ENCODE peak calls at places on chromosome 12, in eight cellular contexts. Q is dorsolateral prefrontal cortex; X is NCI-H1092 treated with DMSO at 0.1 percent for 48 hours; M is epithelial cell of esophagus; B is posterior vena cava; Y is A172; N is RPMI8226; L is stimulated activated CD4-positive, alpha-beta T cell treated with anti-CD3 and anti-CD28 coated beads, Interleukin-12 subunit alpha, Interleukin-12 subunit beta, amount 100 ng/mL, for 48 hours. G is an unnamed sample.

GRCh38 chr12:115259968-115260806 is 576.2 kb upstream of the TBX3 start:
- DNase-seq in Q (no peak), X (peak), M (no peak), B (no peak), Y (no peak), N (no peak), L (no peak), G (no peak)

GRCh38 chr12:3313655-3314305 is 177.2 kb upstream of the PRMT8 start:
- DNase-seq in Q (peak), X (peak), M (no peak), B (no peak), Y (no peak), N (peak), L (no peak), G (peak)

GRCh38 chr12:80441921-80442320 is 2.1 kb upstream of the PTPRQ start:
- DNase-seq in Q (no peak), X (no peak), M (no peak), B (no peak), Y (peak), N (no peak), L (no peak), G (no peak)

GRCh38 chr12:52976574-52977071 is 27.7 kb downstream of the KRT18 start:
- DNase-seq in Q (no peak), X (no peak), M (no peak), B (no peak), Y (peak), N (no peak), L (no peak), G (no peak)

GRCh38 chr12:145369-145960 is 68.5 kb downstream of the SLC6A12 start:
- DNase-seq in Q (no peak), X (no peak), M (peak), B (no peak), Y (no peak), N (no peak), L (no peak), G (no peak)

GRCh38 chr12:68899251-68899771 is 33.7 kb downstream of the CPM start:
- DNase-seq in Q (peak), X (no peak), M (peak), B (no peak), Y (peak), N (no peak), L (no peak), G (no peak)

GRCh38 chr12:92149563-92149962 is 3.9 kb upstream of the BTG1 start:
- DNase-seq in Q (no peak), X (no peak), M (no peak), B (no peak), Y (no peak), N (no peak), L (no peak), G (no peak)

GRCh38 chr12:51635371-51635770 is 44.3 kb downstream of the SCN8A start:
- DNase-seq in Q (no peak), X (no peak), M (peak), B (no peak), Y (no peak), N (no peak), L (no peak), G (no peak)

GRCh38 chr12:23055004-23055403 is 430.0 kb downstream of the ETNK1 start:
- DNase-seq in Q (no peak), X (peak), M (peak), B (no peak), Y (peak), N (peak), L (no peak), G (no peak)

GRCh38 chr12:86137936-86138335 is 118.3 kb downstream of the MGAT4C start:
- DNase-seq in Q (no peak), X (no peak), M (peak), B (no peak), Y (peak), N (no peak), L (no peak), G (no peak)

GRCh38 chr12:120102189-120103043 is 14.1 kb downstream of the RAB35 start:
- DNase-seq in Q (no peak), X (no peak), M (no peak), B (no peak), Y (no peak), N (no peak), L (no peak), G (no peak)

GRCh38 chr12:130752692-130753230 is 36.7 kb upstream of the RIMBP2 start:
- DNase-seq in Q (no peak), X (peak), M (no peak), B (peak), Y (no peak), N (peak), L (no peak), G (no peak)

GRCh38 chr12:48980389-48980952 is 2.3 kb downstream of the WNT1 start:
- DNase-seq in Q (no peak), X (no peak), M (no peak), B (peak), Y (no peak), N (no peak), L (no peak), G (no peak)

GRCh38 chr12:25840678-25841077 is 117.8 kb upstream of the RASSF8 start:
- DNase-seq in Q (no peak), X (no peak), M (no peak), B (no peak), Y (no peak), N (no peak), L (no peak), G (no peak)

GRCh38 chr12:132160671-132161045 is 16.4 kb downstream of the NOC4L start:
- DNase-seq in Q (no peak), X (no peak), M (no peak), B (no peak), Y (no peak), N (no peak), L (no peak), G (no peak)

GRCh38 chr12:87784350-87784749 is 244.9 kb downstream of the C12orf50 start:
- DNase-seq in Q (no peak), X (no peak), M (no peak), B (peak), Y (no peak), N (peak), L (no peak), G (no peak)

GRCh38 chr12:109130755-109131521 is 14.6 kb downstream of the ACACB start:
- DNase-seq in Q (no peak), X (no peak), M (no peak), B (no peak), Y (no peak), N (peak), L (no peak), G (no peak)

GRCh38 chr12:26740991-26741390 is 92.0 kb downstream of the ITPR2 start:
- DNase-seq in Q (no peak), X (no peak), M (peak), B (no peak), Y (no peak), N (no peak), L (no peak), G (no peak)

GRCh38 chr12:43278268-43278832 is 273.7 kb downstream of the ADAMTS20 start:
- DNase-seq in Q (no peak), X (no peak), M (peak), B (no peak), Y (no peak), N (peak), L (no peak), G (no peak)

GRCh38 chr12:116426391-116427136 is 132.6 kb upstream of the MAP1LC3B2 start:
- DNase-seq in Q (no peak), X (no peak), M (peak), B (peak), Y (peak), N (no peak), L (no peak), G (no peak)

GRCh38 chr12:108947097-108947496 is 67.2 kb downstream of the DAO start:
- DNase-seq in Q (no peak), X (no peak), M (no peak), B (no peak), Y (no peak), N (no peak), L (no peak), G (no peak)

GRCh38 chr12:118704517-118704916 is 276.8 kb upstream of the SRRM4 start:
- DNase-seq in Q (peak), X (no peak), M (no peak), B (no peak), Y (no peak), N (no peak), L (no peak), G (no peak)

GRCh38 chr12:43969882-43970281 is 134.0 kb downstream of the TMEM117 start:
- DNase-seq in Q (no peak), X (no peak), M (peak), B (no peak), Y (peak), N (no peak), L (no peak), G (no peak)

GRCh38 chr12:30825341-30825740 is 70.6 kb upstream of the CAPRIN2 start:
- DNase-seq in Q (no peak), X (no peak), M (no peak), B (no peak), Y (no peak), N (no peak), L (no peak), G (no peak)

GRCh38 chr12:114369088-114369487 is 36.9 kb downstream of the TBX5 start:
- DNase-seq in Q (no peak), X (no peak), M (no peak), B (no peak), Y (no peak), N (no peak), L (no peak), G (no peak)

GRCh38 chr12:2051700-2052625 is 824 bp upstream of the CACNA1C start:
- DNase-seq in Q (peak), X (peak), M (no peak), B (no peak), Y (no peak), N (no peak), L (no peak), G (no peak)

GRCh38 chr12:53170876-53171724 is 9.4 kb upstream of the ZNF740 start:
- DNase-seq in Q (no peak), X (no peak), M (no peak), B (no peak), Y (no peak), N (no peak), L (no peak), G (no peak)

GRCh38 chr12:96395236-96395635 is 5.0 kb downstream of the CDK17 start:
- DNase-seq in Q (no peak), X (no peak), M (no peak), B (no peak), Y (no peak), N (no peak), L (no peak), G (no peak)

GRCh38 chr12:49627752-49628360 is 4.5 kb downstream of the PRPF40B start:
- DNase-seq in Q (no peak), X (no peak), M (peak), B (no peak), Y (peak), N (no peak), L (no peak), G (no peak)

GRCh38 chr12:83850531-83850930 is 1062.1 kb downstream of the SLC6A15 start:
- DNase-seq in Q (no peak), X (no peak), M (peak), B (no peak), Y (no peak), N (no peak), L (no peak), G (no peak)

GRCh38 chr12:132610051-132610759 is at the start of gene LRCOL1:
- DNase-seq in Q (peak), X (no peak), M (no peak), B (no peak), Y (peak), N (no peak), L (no peak), G (no peak)

GRCh38 chr12:41188841-41189394 is 798 bp downstream of the PDZRN4 start:
- DNase-seq in Q (no peak), X (no peak), M (no peak), B (no peak), Y (no peak), N (no peak), L (no peak), G (no peak)

GRCh38 chr12:98754095-98754494 is 109.0 kb downstream of the APAF1 start:
- DNase-seq in Q (peak), X (no peak), M (peak), B (no peak), Y (peak), N (no peak), L (no peak), G (no peak)

GRCh38 chr12:54560374-54560858 is 11.0 kb downstream of the PDE1B start:
- DNase-seq in Q (peak), X (peak), M (peak), B (peak), Y (peak), N (no peak), L (peak), G (peak)

GRCh38 chr12:67968316-67968715 is 20.9 kb upstream of the IFNG-AS1 start:
- DNase-seq in Q (no peak), X (no peak), M (peak), B (no peak), Y (no peak), N (no peak), L (no peak), G (no peak)

GRCh38 chr12:124595444-124595843 is 28.0 kb upstream of the NCOR2 start:
- DNase-seq in Q (no peak), X (no peak), M (no peak), B (no peak), Y (no peak), N (no peak), L (no peak), G (no peak)